ENCODE peak calls at places on chromosome 11, in four cellular contexts. A is GM23338, B is adrenal gland, J is fibroblast of the aortic adventitia. M is an unnamed sample.

GRCh38 chr11:3155691-3156258 is 9.3 kb downstream of the OSBPL5 start:
- DNase-seq in A (no peak), B (no peak), J (peak; percentile 79), M (peak; percentile 72)

GRCh38 chr11:129814244-129814992 is 1.2 kb upstream of the TMEM45B start:
- DNase-seq in A (peak; percentile 45), B (no peak), J (no peak), M (no peak)

GRCh38 chr11:12114487-12115033 is 4.2 kb downstream of the MICAL2 start:
- DNase-seq in A (no peak), B (peak; percentile 57), J (no peak), M (no peak)

GRCh38 chr11:111913031-111913861 is 712 bp downstream of the HSPB2 start:
- DNase-seq in A (no peak), B (no peak), J (no peak), M (no peak)

GRCh38 chr11:118334746-118335145 is 7.8 kb downstream of the CD3D start:
- DNase-seq in A (no peak), B (no peak), J (no peak), M (no peak)

GRCh38 chr11:117520201-117520600 is 192.5 kb downstream of the CEP164 start:
- DNase-seq in A (no peak), B (no peak), J (no peak), M (no peak)

GRCh38 chr11:203056-203944 is 3.9 kb downstream of the BET1L start:
- DNase-seq in A (no peak), B (peak; percentile 10), J (no peak), M (no peak)

GRCh38 chr11:61955031-61955415 is 4.9 kb downstream of the BEST1 start:
- DNase-seq in A (peak; percentile 79), B (peak; percentile 62), J (peak; percentile 86), M (no peak)

GRCh38 chr11:65719887-65720236 is 736 bp downstream of the RNASEH2C start:
- DNase-seq in A (no peak), B (no peak), J (peak; percentile 49), M (no peak)

GRCh38 chr11:59759900-59760299 is 4.7 kb downstream of the STX3 start:
- DNase-seq in A (no peak), B (no peak), J (no peak), M (no peak)

GRCh38 chr11:114033572-114033971 is 25.9 kb upstream of the ZBTB16 start:
- DNase-seq in A (no peak), B (no peak), J (no peak), M (no peak)

GRCh38 chr11:77126156-77126775 is 1.8 kb upstream of the MYO7A start:
- DNase-seq in A (peak; percentile 29), B (no peak), J (no peak), M (no peak)

GRCh38 chr11:1113405-1114201 is 38.9 kb downstream of the MUC2 start:
- DNase-seq in A (peak; percentile 27), B (no peak), J (no peak), M (no peak)

GRCh38 chr11:129740877-129741276 is 74.8 kb upstream of the TMEM45B start:
- DNase-seq in A (no peak), B (no peak), J (no peak), M (no peak)

GRCh38 chr11:3156661-3157311 is 8.3 kb downstream of the OSBPL5 start:
- DNase-seq in A (no peak), B (no peak), J (no peak), M (no peak)

GRCh38 chr11:100827934-100828661 is 141.0 kb downstream of the ARHGAP42 start:
- DNase-seq in A (peak; percentile 68), B (no peak), J (peak; percentile 71), M (peak; percentile 89)

GRCh38 chr11:124086447-124086846 is 28.8 kb upstream of the VWA5A start:
- DNase-seq in A (peak; percentile 39), B (no peak), J (no peak), M (peak; percentile 11)

GRCh38 chr11:33773399-33774355 is 643 bp downstream of the FBXO3 start:
- DNase-seq in A (peak; percentile 40), B (no peak), J (peak; percentile 12), M (no peak)
- TF ChIP-seq CTCF in A (no peak), B (no peak), J (no peak), M (no peak)

GRCh38 chr11:35103366-35104194 is 35.4 kb upstream of the CD44 start:
- DNase-seq in A (no peak), B (no peak), J (no peak), M (peak; percentile 90)

GRCh38 chr11:35104655-35105054 is 34.3 kb upstream of the CD44 start:
- DNase-seq in A (no peak), B (no peak), J (no peak), M (no peak)

GRCh38 chr11:35101223-35101622 is 37.7 kb upstream of the CD44 start:
- DNase-seq in A (no peak), B (no peak), J (peak; percentile 12), M (no peak)

GRCh38 chr11:35099278-35100018 is 39.5 kb upstream of the CD44 start:
- DNase-seq in A (no peak), B (no peak), J (peak; percentile 89), M (no peak)

GRCh38 chr11:35102267-35102666 is 36.7 kb upstream of the CD44 start:
- DNase-seq in A (no peak), B (no peak), J (peak; percentile 60), M (no peak)
- H3K4me3 ChIP-seq in A (no peak overlapping the region), B (no peak overlapping the region), J (no peak overlapping the region), M (peak overlapping the region; percentile 4)

DNA sequence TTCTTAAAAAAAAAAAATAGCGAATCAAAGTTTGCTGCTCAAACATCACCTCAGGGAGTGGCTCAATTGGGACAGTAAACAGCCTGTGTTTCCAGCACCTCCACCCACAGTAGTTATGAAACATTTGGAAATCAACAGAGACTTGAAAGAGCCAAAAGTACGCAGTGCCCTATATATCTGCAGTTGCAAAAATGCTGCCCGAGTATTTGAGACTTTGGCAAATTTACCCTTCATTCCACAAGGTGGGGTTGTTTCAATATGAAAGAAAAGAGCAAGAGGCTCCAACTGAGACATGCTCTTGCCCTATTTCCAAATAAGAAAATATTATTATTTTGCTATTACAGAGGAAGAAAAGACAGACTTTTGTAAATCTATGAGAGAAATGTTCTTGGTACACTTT is 851.1 kb upstream of the RAG2 start:
- DNase-seq in A (peak; percentile 30), B (no peak), J (peak; percentile 85), M (peak; percentile 51)
- TF ChIP-seq CTCF in A (peak; percentile 49), B (peak; percentile 47), J (peak; percentile 65), M (peak; percentile 65)

GRCh38 chr11:58292017-58292416 is 24.0 kb upstream of the OR10W1 start:
- DNase-seq in A (no peak), B (no peak), J (no peak), M (no peak)
- H3K4me3 ChIP-seq in A (no peak overlapping the region), B (no peak overlapping the region), J (no peak overlapping the region), M (no peak overlapping the region)